ENCODE peak calls at places on chromosome 3, in seven cellular contexts. W is RPMI7951; U is cardiac fibroblast; J is stimulated activated CD8-positive, alpha-beta memory T cell treated with anti-CD3 and anti-CD28 coated beads, Interleukin-15, amount 100 ng/mL, for 1 hour; L is C1 segment of cervical spinal cord; N is B cell; D is iris pigment epithelial cell. F is an unnamed sample.

GRCh38 chr3:52194541-52195296 is 3.2 kb upstream of the ALAS1 start:
- DNase-seq in W (no peak), U (peak; percentile 86), J (no peak), L (no peak), N (no peak), D (no peak), F (no peak)

GRCh38 chr3:42900731-42901420 is 5.1 kb upstream of the ZNF662 start:
- DNase-seq in W (peak; percentile 50), U (no peak), J (no peak), L (no peak), N (no peak), D (no peak), F (no peak)

GRCh38 chr3:22450785-22451400 is 699.9 kb upstream of the ZNF385D start:
- DNase-seq in W (peak; percentile 83), U (peak; percentile 14), J (no peak), L (no peak), N (no peak), D (peak; percentile 49), F (no peak)

GRCh38 chr3:1792466-1792865 is 306.2 kb upstream of the CNTN4 start:
- DNase-seq in W (no peak), U (no peak), J (no peak), L (no peak), N (no peak), D (no peak), F (no peak)

GRCh38 chr3:12372762-12373280 is 84.0 kb downstream of the PPARG start:
- DNase-seq in W (no peak), U (peak; percentile 49), J (no peak), L (no peak), N (no peak), D (no peak), F (no peak)

GRCh38 chr3:23671901-23672589 is 133.7 kb upstream of the UBE2E1 start:
- DNase-seq in W (no peak), U (peak; percentile 34), J (no peak), L (no peak), N (no peak), D (peak; percentile 52), F (no peak)

GRCh38 chr3:171949559-171949958 is 89.8 kb upstream of the FNDC3B start:
- DNase-seq in W (no peak), U (no peak), J (no peak), L (no peak), N (no peak), D (no peak), F (no peak)

GRCh38 chr3:37504583-37505357 is 330.4 kb upstream of the LRRFIP2 start:
- DNase-seq in W (no peak), U (no peak), J (no peak), L (no peak), N (no peak), D (peak; percentile 8), F (no peak)

GRCh38 chr3:106826861-106827311 is 550.4 kb upstream of the CCDC54 start:
- DNase-seq in W (no peak), U (peak; percentile 70), J (no peak), L (no peak), N (no peak), D (peak; percentile 72), F (peak; percentile 63)

GRCh38 chr3:66933233-66933632 is 64.9 kb upstream of the KBTBD8 start:
- DNase-seq in W (no peak), U (no peak), J (no peak), L (no peak), N (no peak), D (no peak), F (no peak)

GRCh38 chr3:43998374-43998840 is 243.3 kb upstream of the TOPAZ1 start:
- DNase-seq in W (no peak), U (no peak), J (no peak), L (no peak), N (no peak), D (no peak), F (no peak)

GRCh38 chr3:2765002-2765579 is 345.1 kb downstream of the IL5RA start:
- DNase-seq in W (peak; percentile 17), U (no peak), J (no peak), L (no peak), N (no peak), D (peak; percentile 2), F (no peak)

GRCh38 chr3:192833177-192833890 is 84.3 kb downstream of the MB21D2 start:
- DNase-seq in W (peak; percentile 78), U (peak; percentile 82), J (no peak), L (no peak), N (no peak), D (peak; percentile 94), F (peak; percentile 67)

GRCh38 chr3:30629736-30630135 is 23.3 kb downstream of the TGFBR2 start:
- DNase-seq in W (no peak), U (no peak), J (no peak), L (no peak), N (no peak), D (no peak), F (no peak)

GRCh38 chr3:98613616-98614015 is 20.2 kb upstream of the CPOX start:
- DNase-seq in W (peak; percentile 17), U (peak; percentile 18), J (no peak), L (no peak), N (no peak), D (peak; percentile 83), F (no peak)

GRCh38 chr3:11476814-11477213 is 166.9 kb downstream of the VGLL4 start:
- DNase-seq in W (no peak), U (no peak), J (no peak), L (no peak), N (no peak), D (no peak), F (no peak)

GRCh38 chr3:54863366-54863765 is 64.5 kb downstream of the LRTM1 start:
- DNase-seq in W (peak; percentile 90), U (peak; percentile 13), J (no peak), L (no peak), N (no peak), D (peak; percentile 38), F (peak; percentile 53)

GRCh38 chr3:30544811-30545210 is 61.6 kb upstream of the TGFBR2 start:
- DNase-seq in W (peak; percentile 91), U (peak; percentile 90), J (no peak), L (no peak), N (no peak), D (peak; percentile 97), F (peak; percentile 84)

GRCh38 chr3:108103971-108104797 is 13.4 kb upstream of the CD47 start:
- DNase-seq in W (peak; percentile 32), U (peak; percentile 66), J (no peak), L (no peak), N (no peak), D (peak; percentile 23), F (no peak)